ENCODE peak calls at places on chromosomes 6 and 20, in eight cellular contexts. C is left lung, T is tibial nerve, V is sigmoid colon, H is astrocyte of the spinal cord, A is psoas muscle, N is fibroblast of pulmonary artery, J is heart left ventricle. G is an unnamed sample.

GRCh38 chr6:100269189-100269588 is 195.5 kb downstream of the SIM1 start:
- DNase-seq in T (no peak), H (peak), V (no peak), A (no peak), C (no peak), N (peak), J (no peak), G (peak)

GRCh38 chr6:107600936-107601335 is 111.0 kb downstream of the SOBP start:
- DNase-seq in T (peak), A (no peak), C (no peak), H (peak), J (peak), V (no peak), N (peak), G (peak)

GRCh38 chr6:36371231-36371630 is 16.2 kb downstream of the ETV7 start:
- DNase-seq in T (no peak), J (no peak), N (no peak), A (no peak), C (no peak), V (no peak), H (no peak), G (no peak)

GRCh38 chr6:147106759-147107401 is 97.3 kb upstream of the STXBP5 start:
- DNase-seq in H (peak), N (peak), J (no peak), C (no peak), T (no peak), V (no peak), A (no peak), G (peak)

GRCh38 chr6:125205931-125206330 is 52.4 kb downstream of the TPD52L1 start:
- DNase-seq in N (no peak), J (no peak), C (no peak), A (no peak), V (no peak), H (no peak), T (no peak), G (no peak)

GRCh38 chr6:36594816-36595167 is 630 bp downstream of the SRSF3 start:
- DNase-seq in N (no peak), V (peak), A (no peak), J (no peak), T (no peak), C (no peak), H (no peak), G (no peak)

GRCh38 chr20:36670665-36671357 is 24.8 kb upstream of the SLA2 start:
- DNase-seq in A (no peak), H (no peak), J (no peak), N (no peak), T (no peak), C (no peak), V (no peak), G (no peak)

GRCh38 chr20:23412026-23412425 is 9.3 kb downstream of the NAPB start:
- DNase-seq in J (no peak), T (no peak), C (no peak), N (peak), A (no peak), V (no peak), H (no peak), G (peak)

GRCh38 chr6:107800564-107801164 is 23.4 kb downstream of the SCML4 start:
- DNase-seq in N (peak), J (no peak), C (no peak), V (no peak), A (no peak), H (no peak), T (no peak), G (no peak)

GRCh38 chr20:1302578-1303541 is 26.1 kb downstream of the SDCBP2 start:
- DNase-seq in H (no peak), C (no peak), A (peak), J (peak), V (peak), T (no peak), N (no peak), G (no peak)

GRCh38 chr6:109669811-109670210 is 21.2 kb downstream of the AK9 start:
- DNase-seq in A (no peak), H (no peak), T (no peak), J (no peak), C (no peak), V (no peak), N (no peak), G (no peak)
- H3K4me3 ChIP-seq in A (no peak), H (no peak), T (no peak), J (no peak), C (no peak), V (no peak), N (no peak), G (no peak)

GRCh38 chr20:6637160-6637579 is 130.3 kb upstream of the BMP2 start:
- DNase-seq in N (no peak), J (no peak), A (no peak), H (no peak), C (no peak), T (no peak), V (no peak), G (no peak)

GRCh38 chr20:6641012-6641411 is 126.5 kb upstream of the BMP2 start:
- DNase-seq in V (no peak), H (no peak), N (no peak), C (no peak), T (no peak), A (no peak), J (no peak), G (no peak)

GRCh38 chr20:6632187-6632586 is 135.3 kb upstream of the BMP2 start:
- DNase-seq in V (no peak), N (peak), A (no peak), T (peak), J (peak), C (no peak), H (peak), G (peak)

GRCh38 chr20:6635034-6635736 is 132.3 kb upstream of the BMP2 start:
- DNase-seq in H (no peak), V (no peak), J (no peak), T (no peak), N (no peak), C (no peak), A (no peak), G (peak)

DNA sequence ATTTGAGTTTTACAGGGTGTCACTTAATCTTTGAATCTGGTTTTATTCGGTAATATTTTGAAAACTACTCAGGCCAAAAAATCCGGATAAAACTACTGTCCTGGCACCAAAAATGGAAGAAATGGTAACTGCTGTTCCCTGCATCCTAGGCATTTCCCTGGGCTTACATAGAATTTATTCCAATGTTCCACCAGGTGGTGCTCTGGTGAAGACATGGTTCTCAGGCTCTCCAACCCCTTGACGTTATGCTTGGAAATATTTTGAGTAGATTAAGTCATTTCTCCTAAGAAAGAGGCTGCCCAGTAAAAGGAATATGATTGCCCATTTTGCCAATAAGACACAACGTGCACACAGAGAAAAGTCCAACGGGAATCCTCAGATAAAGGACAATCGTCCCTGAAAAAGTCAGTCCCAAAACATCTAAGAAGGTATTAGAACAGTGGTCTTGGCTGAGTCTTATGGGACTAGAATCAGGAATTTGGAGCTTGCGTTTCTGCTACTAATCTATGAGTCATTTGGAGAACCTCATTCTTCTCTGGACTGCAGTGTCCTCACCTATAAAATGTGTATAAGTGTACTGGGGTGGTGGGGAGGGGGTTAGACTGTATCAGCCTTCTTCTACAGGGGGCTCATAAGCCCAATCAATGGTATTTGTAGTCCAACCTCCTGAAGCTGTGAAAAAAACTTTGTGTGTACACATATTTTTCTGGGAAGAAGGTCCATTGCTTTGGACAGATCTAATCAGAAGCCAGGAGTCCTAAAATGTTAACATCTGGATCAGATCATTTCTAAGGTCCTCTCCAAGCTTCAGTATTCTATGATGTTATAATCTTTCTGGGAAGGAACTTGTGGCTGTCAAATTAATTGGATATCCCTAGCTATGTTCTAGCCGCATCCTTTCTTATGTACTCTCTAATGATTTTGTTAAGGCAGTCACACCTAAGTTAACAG is 131.0 kb upstream of the BMP2 start:
- DNase-seq in J (no peak), T (peak), N (peak), H (peak), V (no peak), C (no peak), A (no peak), G (peak)
- TF ChIP-seq CTCF in J (peak), T (peak), N (peak), H (peak), V (peak), C (peak), A (peak), G (peak)

GRCh38 chr6:163287626-163288025 is 126.9 kb upstream of the QKI start:
- DNase-seq in V (no peak), T (no peak), C (no peak), A (no peak), J (no peak), H (no peak), N (no peak), G (no peak)
- H3K4me3 ChIP-seq in V (no peak), T (no peak), C (no peak), A (no peak), J (no peak), H (no peak), N (no peak), G (no peak)

DNA sequence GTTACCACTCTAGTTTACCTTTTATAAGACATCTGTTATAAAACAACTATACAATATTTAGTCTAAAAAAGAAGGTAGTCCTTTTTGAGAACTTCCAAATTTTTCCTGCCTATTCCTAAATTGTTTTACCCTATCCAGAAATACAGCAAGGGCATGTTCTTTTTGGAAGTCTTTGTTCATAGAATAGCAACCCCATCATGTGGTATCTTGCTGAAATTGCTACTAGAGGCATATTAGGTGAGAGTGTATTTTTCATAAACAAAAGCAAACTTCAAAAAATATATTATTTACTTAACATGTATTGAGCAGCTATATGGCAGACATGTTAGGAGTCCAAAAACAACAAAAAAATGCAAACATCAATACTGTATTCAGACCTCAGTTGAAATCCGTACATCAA is 371.8 kb upstream of the NRSN1 start:
- DNase-seq in J (no peak), V (no peak), H (no peak), N (no peak), T (no peak), A (no peak), C (no peak), G (no peak)
- TF ChIP-seq CTCF in J (peak), V (no peak), H (peak), N (no peak), T (no peak), A (no peak), C (no peak), G (no peak)

GRCh38 chr6:144330017-144330416 is 44.9 kb downstream of the UTRN start:
- DNase-seq in T (no peak), H (no peak), N (no peak), J (no peak), C (no peak), V (no peak), A (no peak), G (no peak)

GRCh38 chr6:144327081-144327480 is 41.9 kb downstream of the UTRN start:
- DNase-seq in T (no peak), C (no peak), V (no peak), A (no peak), H (no peak), J (no peak), N (peak), G (no peak)

GRCh38 chr6:144332177-144332576 is 47.0 kb downstream of the UTRN start:
- DNase-seq in J (no peak), C (no peak), T (no peak), H (no peak), A (no peak), V (no peak), N (no peak), G (no peak)

GRCh38 chr6:144331610-144332009 is 46.5 kb downstream of the UTRN start:
- DNase-seq in T (no peak), J (no peak), V (no peak), H (peak), A (no peak), C (no peak), N (peak), G (peak)

DNA sequence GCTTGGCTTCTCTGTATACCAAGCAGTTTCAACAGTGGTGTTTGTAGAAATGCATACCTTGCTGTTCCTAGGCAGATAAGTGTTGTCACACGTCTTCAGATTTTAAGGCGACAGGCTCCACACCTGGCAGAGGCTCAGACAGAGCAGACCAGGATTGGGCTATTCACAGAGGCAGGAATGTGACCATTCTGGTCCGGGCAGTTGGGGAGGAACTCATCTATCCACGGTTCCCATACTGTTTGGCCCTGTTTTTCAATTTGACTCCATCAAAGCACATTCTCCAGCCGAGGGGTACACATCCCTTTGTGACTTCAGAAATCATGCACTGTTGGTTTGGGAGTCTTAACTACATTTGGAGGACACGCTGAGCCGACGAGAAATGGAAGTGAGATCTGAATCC is 45.5 kb downstream of the UTRN start:
- DNase-seq in N (no peak), T (no peak), H (no peak), A (no peak), C (no peak), J (no peak), V (no peak), G (no peak)
- H3K4me3 ChIP-seq in N (no peak), T (no peak), H (no peak), A (no peak), C (peak), J (no peak), V (no peak), G (no peak)

GRCh38 chr6:44276667-44277640 is 6.7 kb downstream of the TMEM151B start:
- DNase-seq in C (no peak), H (no peak), A (no peak), J (no peak), N (no peak), V (no peak), T (no peak), G (no peak)

GRCh38 chr6:44275271-44275748 is 5.1 kb downstream of the TMEM151B start:
- DNase-seq in T (no peak), J (no peak), H (no peak), V (no peak), C (no peak), A (peak), N (no peak), G (no peak)

GRCh38 chr6:44277763-44278162 is 7.5 kb downstream of the TMEM151B start:
- DNase-seq in T (no peak), J (no peak), C (no peak), A (no peak), V (no peak), N (no peak), H (no peak), G (no peak)

GRCh38 chr6:44278316-44278715 is 8.1 kb downstream of the TMEM151B start:
- DNase-seq in N (no peak), H (no peak), J (no peak), C (no peak), A (no peak), V (no peak), T (no peak), G (no peak)

GRCh38 chr6:44275749-44276648 is 5.7 kb downstream of the TMEM151B start:
- DNase-seq in T (no peak), N (no peak), J (no peak), V (no peak), H (no peak), A (no peak), C (no peak), G (no peak)
- TF ChIP-seq CTCF in T (no peak), N (no peak), J (no peak), V (no peak), H (no peak), A (no peak), C (no peak), G (no peak)

GRCh38 chr20:58841539-58842264 is 9.0 kb downstream of the GNAS-AS1 start:
- DNase-seq in A (no peak), T (no peak), J (no peak), H (no peak), C (peak), N (no peak), V (no peak), G (no peak)

GRCh38 chr20:58840816-58841538 is 9.7 kb downstream of the GNAS-AS1 start:
- DNase-seq in N (no peak), A (no peak), V (no peak), H (no peak), C (peak), J (no peak), T (no peak), G (no peak)

GRCh38 chr20:58838174-58838573 is 12.5 kb downstream of the GNAS-AS1 start:
- DNase-seq in T (no peak), C (no peak), V (no peak), H (no peak), J (no peak), A (no peak), N (no peak), G (no peak)

GRCh38 chr20:58839474-58839874 is 11.2 kb downstream of the GNAS-AS1 start:
- DNase-seq in A (peak), T (no peak), V (no peak), N (peak), H (peak), C (peak), J (no peak), G (no peak)

DNA sequence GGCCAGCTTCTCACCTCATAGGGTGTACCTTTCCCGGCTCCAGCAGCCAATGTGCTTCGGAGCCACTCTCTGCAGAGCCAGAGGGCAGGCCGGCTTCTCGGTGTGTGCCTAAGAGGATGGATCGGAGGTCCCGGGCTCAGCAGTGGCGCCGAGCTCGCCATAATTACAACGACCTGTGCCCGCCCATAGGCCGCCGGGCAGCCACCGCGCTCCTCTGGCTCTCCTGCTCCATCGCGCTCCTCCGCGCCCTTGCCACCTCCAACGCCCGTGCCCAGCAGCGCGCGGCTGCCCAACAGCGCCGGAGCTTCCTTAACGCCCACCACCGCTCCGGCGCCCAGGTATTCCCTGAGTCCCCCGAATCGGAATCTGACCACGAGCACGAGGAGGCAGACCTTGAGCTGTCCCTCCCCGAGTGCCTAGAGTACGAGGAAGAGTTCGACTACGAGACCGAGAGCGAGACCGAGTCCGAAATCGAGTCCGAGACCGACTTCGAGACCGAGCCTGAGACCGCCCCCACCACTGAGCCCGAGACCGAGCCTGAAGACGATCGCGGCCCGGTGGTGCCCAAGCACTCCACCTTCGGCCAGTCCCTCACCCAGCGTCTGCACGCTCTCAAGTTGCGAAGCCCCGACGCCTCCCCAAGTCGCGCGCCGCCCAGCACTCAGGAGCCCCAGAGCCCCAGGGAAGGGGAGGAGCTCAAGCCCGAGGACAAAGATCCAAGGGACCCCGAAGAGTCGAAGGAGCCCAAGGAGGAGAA is 10.5 kb downstream of the GNAS-AS1 start:
- DNase-seq in V (no peak), T (no peak), N (no peak), J (no peak), A (no peak), C (peak), H (no peak), G (no peak)
- H3K4me3 ChIP-seq in V (no peak), T (no peak), N (no peak), J (peak), A (peak), C (no peak), H (no peak), G (no peak)

GRCh38 chr6:137845460-137845859 is 21.6 kb upstream of the TNFAIP3 start:
- DNase-seq in A (no peak), V (no peak), C (no peak), T (no peak), N (no peak), H (no peak), J (no peak), G (no peak)
- TF ChIP-seq CTCF in A (no peak), V (peak), C (no peak), T (no peak), N (peak), H (no peak), J (no peak), G (no peak)

G was measured in AG10803.